ENCODE peak calls at places on chromosomes 7 and 10, in nine cellular contexts. W, E, S, J, N, K, X, P and C are unnamed samples. For H3K36me3 and H3K27me3, the result is how much of the 10 kb centered on the place peaks cover.

GRCh38 chr7:155206286-155207020 is 91.2 kb upstream of the INSIG1 start:
- DNase-seq in P (no peak), X (no peak), E (peak), J (peak), S (peak), N (no peak), K (peak), W (no peak), C (peak)

GRCh38 chr7:1912472-1913289 is 242.6 kb downstream of the ELFN1 start:
- DNase-seq in K (peak), E (no peak), P (no peak), J (no peak), X (peak), N (peak), S (peak), W (peak), C (peak)

GRCh38 chr7:105875505-105875904 is 894 bp downstream of the ATXN7L1 start:
- DNase-seq in S (no peak), J (no peak), N (no peak), K (peak), W (no peak), X (no peak), P (no peak), E (no peak), C (no peak)

GRCh38 chr10:132187421-132188138 is 832 bp downstream of the DPYSL4 start:
- DNase-seq in K (peak), X (no peak), J (no peak), P (no peak), W (peak), S (no peak), E (no peak), N (no peak), C (no peak)

GRCh38 chr7:16918288-16918895 is 36.6 kb upstream of the AGR3 start:
- DNase-seq in P (peak), S (no peak), N (peak), J (no peak), X (peak), K (peak), W (peak), E (no peak), C (no peak)

GRCh38 chr10:122267849-122268737 is 3.0 kb upstream of the BTBD16 start:
- DNase-seq in X (peak), J (peak), K (peak), P (peak), E (peak), S (no peak), N (peak), W (peak), C (peak)

GRCh38 chr10:113463777-113464176 is 89.1 kb upstream of the HABP2 start:
- DNase-seq in S (no peak), N (peak), W (no peak), K (peak), J (no peak), E (no peak), P (no peak), X (no peak), C (no peak)

GRCh38 chr7:133789951-133790350 is 337.2 kb upstream of the LRGUK start:
- DNase-seq in E (no peak), X (peak), J (no peak), P (peak), N (no peak), K (no peak), S (no peak), W (no peak), C (no peak)

GRCh38 chr10:92204238-92204637 is 86.6 kb downstream of the CPEB3 start:
- DNase-seq in N (no peak), W (no peak), S (no peak), J (no peak), K (no peak), P (no peak), E (no peak), X (no peak), C (no peak)

GRCh38 chr10:46297406-46298204 is 10.8 kb downstream of the ANTXRL start:
- DNase-seq in K (no peak), E (no peak), W (no peak), P (no peak), S (no peak), X (no peak), N (no peak), J (peak), C (no peak)

GRCh38 chr7:157432541-157432956 is 95.7 kb downstream of the DNAJB6 start:
- DNase-seq in K (peak), N (peak), X (peak), P (peak), W (no peak), E (no peak), S (no peak), J (peak), C (peak)

GRCh38 chr7:157430721-157431120 is 93.9 kb downstream of the DNAJB6 start:
- DNase-seq in W (no peak), N (no peak), S (no peak), X (no peak), K (no peak), P (no peak), E (no peak), J (no peak), C (no peak)

GRCh38 chr7:157431173-157431950 is 94.6 kb downstream of the DNAJB6 start:
- DNase-seq in W (no peak), P (no peak), X (no peak), J (peak), S (no peak), E (no peak), K (no peak), N (no peak), C (no peak)

GRCh38 chr7:157432957-157433576 is 96.3 kb downstream of the DNAJB6 start:
- DNase-seq in K (peak), W (peak), P (no peak), X (no peak), J (peak), E (peak), N (peak), S (no peak), C (peak)

GRCh38 chr7:157431951-157432540 is 95.2 kb downstream of the DNAJB6 start:
- DNase-seq in W (no peak), X (no peak), K (no peak), E (no peak), P (no peak), J (peak), N (no peak), S (no peak), C (no peak)
- H3K4me3 ChIP-seq in W (no peak), X (no peak), K (peak), E (peak), P (no peak), J (no peak), N (peak), S (peak), C (no peak)

GRCh38 chr10:97454330-97455036 is 8.5 kb downstream of the ZDHHC16 start:
- DNase-seq in S (no peak), K (peak), N (no peak), W (peak), E (no peak), P (peak), J (no peak), X (no peak), C (no peak)
- H3K36me3 ChIP-seq in S (half or more), K (half or more), N (half or more), W (under half), E (under half), P (under half), J (under half), X (under half), C (half or more)

GRCh38 chr10:117239031-117239430 is 1.9 kb upstream of the SLC18A2 start:
- DNase-seq in K (no peak), N (no peak), J (no peak), W (no peak), X (no peak), P (no peak), S (no peak), E (no peak), C (no peak)
- H3K27me3 ChIP-seq in K (half or more), N (under half), J (under half), W (half or more), X (under half), P (under half), S (half or more), E (under half), C (under half)

GRCh38 chr10:94936721-94937120 is 1.7 kb upstream of the CYP2C9 start:
- DNase-seq in W (no peak), J (no peak), X (no peak), N (no peak), S (no peak), P (no peak), E (no peak), K (no peak), C (no peak)
- H3K4me3 ChIP-seq in W (no peak), J (no peak), X (no peak), N (no peak), S (no peak), P (no peak), E (no peak), K (no peak), C (no peak)

DNA sequence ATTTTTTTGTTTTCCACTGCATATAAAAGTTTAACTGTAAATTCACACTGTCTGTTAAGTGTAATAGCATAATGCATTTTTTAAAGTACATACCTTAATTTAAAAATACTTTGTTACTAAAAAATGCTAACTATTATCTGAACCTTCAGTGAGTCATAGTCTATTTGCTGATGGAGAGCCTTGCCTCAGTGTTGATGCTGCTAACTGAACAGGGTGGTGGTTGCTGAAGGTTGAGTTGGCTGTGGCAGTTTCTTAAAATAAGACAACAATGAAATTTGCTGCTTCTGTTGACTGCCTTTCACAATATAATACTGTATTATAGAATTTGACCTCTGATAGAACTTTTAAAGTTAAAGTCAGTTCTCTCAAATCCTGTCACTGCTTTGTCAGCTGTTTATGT is 72.3 kb upstream of the GATAD1 start:
- DNase-seq in X (no peak), E (no peak), N (no peak), K (peak), P (no peak), S (no peak), J (no peak), W (no peak), C (no peak)
- H3K36me3 ChIP-seq in X (under half), E (under half), N (under half), K (under half), P (under half), S (under half), J (under half), W (under half), C (under half)